ENCODE peak calls at places on chromosome 21, in four cellular contexts. Z is IMR-90, D is GM12878, G is K562. T is an unnamed sample.

GRCh38 chr21:29342394-29342957 is 43.8 kb downstream of the BACH1 start:
- DNase-seq in G (no peak), D (peak; percentile 32), Z (peak; percentile 99), T (peak; percentile 91)

GRCh38 chr21:33510826-33511225 is 19.3 kb upstream of the DNAJC28 start:
- DNase-seq in D (no peak), G (peak; percentile 60), Z (no peak), T (no peak)

GRCh38 chr21:33196956-33197374 is 32.8 kb upstream of the IFNAR2 start:
- DNase-seq in Z (peak; percentile 62), D (no peak), G (peak; percentile 78), T (peak; percentile 58)

GRCh38 chr21:36936361-36937135 is 29.9 kb downstream of the HLCS start:
- DNase-seq in Z (no peak), G (no peak), D (no peak), T (no peak)

GRCh38 chr21:15014220-15014619 is 50.6 kb downstream of the NRIP1 start:
- DNase-seq in Z (peak; percentile 41), D (no peak), G (no peak), T (no peak)

GRCh38 chr21:40850071-40850470 is 3.1 kb upstream of the DSCAM start:
- DNase-seq in Z (no peak), G (no peak), D (no peak), T (no peak)

GRCh38 chr21:37658994-37659458 is 257.2 kb downstream of the KCNJ6 start:
- DNase-seq in G (peak; percentile 43), D (no peak), Z (peak; percentile 72), T (peak; percentile 95)

GRCh38 chr21:17949395-17949794 is 130.2 kb upstream of the C21orf91 start:
- DNase-seq in Z (no peak), G (no peak), D (no peak), T (no peak)

GRCh38 chr21:42341776-42342542 is 8.8 kb downstream of the TFF2 start:
- DNase-seq in D (no peak), Z (no peak), G (no peak), T (no peak)

GRCh38 chr21:23452384-23453083 is 2154.7 kb downstream of the MRPL39 start:
- DNase-seq in Z (no peak), D (no peak), G (no peak), T (no peak)

GRCh38 chr21:20783611-20784010 is 214.6 kb upstream of the NCAM2 start:
- DNase-seq in D (no peak), G (no peak), Z (no peak), T (no peak)

DNA sequence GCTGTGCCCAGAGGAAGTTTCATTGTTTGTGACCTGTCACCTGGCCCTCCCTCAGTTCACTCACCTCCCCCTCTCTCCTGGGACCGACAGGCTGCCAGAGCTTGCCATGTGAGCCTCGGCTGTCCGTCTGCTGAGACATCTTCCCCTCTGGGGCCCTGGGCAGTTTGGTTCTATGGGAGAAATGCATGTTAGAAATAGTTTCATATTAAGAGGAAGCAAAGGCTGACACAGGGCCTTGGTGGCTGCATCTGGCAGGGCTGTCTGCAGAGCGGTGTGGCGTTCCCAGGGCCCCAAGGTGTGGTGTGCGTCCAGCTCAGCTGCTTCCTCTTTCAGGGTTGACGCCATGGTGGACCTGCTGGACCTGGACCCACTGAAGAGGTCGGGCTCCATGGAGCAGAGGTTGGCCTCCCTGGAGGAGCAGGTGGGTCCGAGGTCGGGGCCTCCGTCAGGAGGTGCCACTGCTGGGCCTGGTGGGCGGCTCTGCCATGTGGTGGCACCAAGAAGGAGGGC is 31.9 kb upstream of the LRRC3 start:
- DNase-seq in Z (no peak), G (no peak), D (no peak), T (no peak)
- TF ChIP-seq FOS in Z (no peak), G (no peak), D (no peak), T (no peak)

GRCh38 chr21:34883501-34884271 is 165.4 kb downstream of the RUNX1 start:
- DNase-seq in G (no peak), D (no peak), Z (no peak), T (peak; percentile 49)

GRCh38 chr21:34881894-34882371 is 167.2 kb downstream of the RUNX1 start:
- DNase-seq in G (no peak), D (no peak), Z (peak; percentile 92), T (peak; percentile 83)

GRCh38 chr21:34884346-34884929 is 164.7 kb downstream of the RUNX1 start:
- DNase-seq in G (no peak), D (no peak), Z (no peak), T (peak; percentile 48)

GRCh38 chr21:34881421-34881820 is 167.7 kb downstream of the RUNX1 start:
- DNase-seq in D (no peak), G (no peak), Z (peak; percentile 84), T (no peak)

GRCh38 chr21:34882719-34883131 is 166.4 kb downstream of the RUNX1 start:
- DNase-seq in D (no peak), Z (no peak), G (no peak), T (peak; percentile 52)
- H3K4me3 ChIP-seq in D (peak overlapping the region; percentile 1), Z (peak overlapping the region; percentile 99), G (peak overlapping the region; percentile 68), T (peak overlapping the region; percentile 42)

DNA sequence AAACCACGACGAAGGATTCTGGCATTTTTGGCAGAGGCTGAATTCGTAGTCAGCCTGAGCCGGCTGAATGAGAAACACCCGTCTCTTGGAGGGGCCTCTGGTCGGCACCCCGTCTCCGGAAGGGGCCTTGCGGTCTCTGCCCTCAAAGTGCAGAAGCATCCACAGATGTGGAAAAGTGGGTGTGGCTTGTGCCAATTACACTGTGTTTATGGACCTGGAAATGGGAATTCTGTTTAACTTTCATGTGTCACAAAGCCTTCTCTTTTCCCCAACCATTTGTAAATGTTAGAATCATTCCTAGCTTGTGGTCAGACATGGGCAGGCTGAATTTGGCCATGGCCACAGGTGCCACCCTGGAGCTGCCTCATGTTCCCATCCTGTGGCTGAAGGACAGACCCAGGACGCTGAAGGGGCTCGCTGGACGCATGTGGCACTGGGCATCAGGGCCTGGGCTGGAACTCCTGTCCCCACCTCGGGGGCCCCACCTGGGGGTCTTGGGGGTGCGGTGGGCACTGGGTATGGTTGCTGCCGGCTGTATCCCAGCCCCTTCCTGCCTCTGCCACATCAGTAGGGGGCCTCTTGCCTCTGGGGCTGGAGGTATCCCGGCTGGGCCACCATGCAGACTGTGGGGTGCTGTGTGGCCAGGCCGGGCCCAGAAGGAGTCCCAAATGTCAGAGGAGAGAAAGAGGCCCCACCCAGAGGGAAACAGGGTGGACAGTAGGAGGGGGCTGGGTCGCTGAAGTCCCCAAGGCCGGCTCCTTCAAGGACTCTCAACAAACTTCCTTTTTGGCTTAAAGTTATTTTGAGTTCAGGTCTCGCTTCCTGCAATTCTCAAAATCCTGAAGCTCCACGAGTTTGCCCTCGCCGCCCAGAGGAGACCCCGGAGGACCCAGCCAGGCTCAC is 78.8 kb downstream of the SIK1 start:
- DNase-seq in G (no peak), D (no peak), Z (no peak), T (no peak)
- TF ChIP-seq FOS in G (no peak), D (no peak), Z (no peak), T (no peak)

DNA sequence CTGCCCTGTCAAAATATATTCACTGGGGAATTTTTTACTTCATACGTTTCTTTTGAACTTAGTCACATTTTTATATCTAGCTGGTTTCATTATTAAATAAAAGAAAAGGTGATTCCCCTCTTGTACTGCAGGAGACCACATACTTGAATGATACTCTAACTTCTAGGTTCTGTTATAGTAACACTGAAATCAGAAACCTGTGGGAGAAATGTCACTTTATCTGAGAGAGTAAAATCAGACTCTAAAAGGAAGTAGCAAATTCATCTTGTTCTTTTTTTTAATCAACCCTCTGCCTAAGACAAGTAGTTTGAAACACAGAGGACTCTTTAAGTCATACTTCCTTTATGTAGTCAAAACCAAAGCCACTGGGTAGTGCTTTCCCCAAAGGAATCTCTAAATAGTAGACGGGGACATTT is 34.4 kb downstream of the MRPL39 start:
- DNase-seq in Z (peak; percentile 59), G (no peak), D (peak; percentile 78), T (peak; percentile 35)
- H3K4me3 ChIP-seq in Z (no peak overlapping the region), G (no peak overlapping the region), D (peak overlapping the region; percentile 14), T (no peak overlapping the region)

GRCh38 chr21:45122432-45123132 is 48.2 kb downstream of the ADARB1 start:
- DNase-seq in G (no peak), Z (no peak), D (no peak), T (no peak)
- TF ChIP-seq FOS in G (no peak), Z (no peak), D (no peak), T (no peak)

DNA sequence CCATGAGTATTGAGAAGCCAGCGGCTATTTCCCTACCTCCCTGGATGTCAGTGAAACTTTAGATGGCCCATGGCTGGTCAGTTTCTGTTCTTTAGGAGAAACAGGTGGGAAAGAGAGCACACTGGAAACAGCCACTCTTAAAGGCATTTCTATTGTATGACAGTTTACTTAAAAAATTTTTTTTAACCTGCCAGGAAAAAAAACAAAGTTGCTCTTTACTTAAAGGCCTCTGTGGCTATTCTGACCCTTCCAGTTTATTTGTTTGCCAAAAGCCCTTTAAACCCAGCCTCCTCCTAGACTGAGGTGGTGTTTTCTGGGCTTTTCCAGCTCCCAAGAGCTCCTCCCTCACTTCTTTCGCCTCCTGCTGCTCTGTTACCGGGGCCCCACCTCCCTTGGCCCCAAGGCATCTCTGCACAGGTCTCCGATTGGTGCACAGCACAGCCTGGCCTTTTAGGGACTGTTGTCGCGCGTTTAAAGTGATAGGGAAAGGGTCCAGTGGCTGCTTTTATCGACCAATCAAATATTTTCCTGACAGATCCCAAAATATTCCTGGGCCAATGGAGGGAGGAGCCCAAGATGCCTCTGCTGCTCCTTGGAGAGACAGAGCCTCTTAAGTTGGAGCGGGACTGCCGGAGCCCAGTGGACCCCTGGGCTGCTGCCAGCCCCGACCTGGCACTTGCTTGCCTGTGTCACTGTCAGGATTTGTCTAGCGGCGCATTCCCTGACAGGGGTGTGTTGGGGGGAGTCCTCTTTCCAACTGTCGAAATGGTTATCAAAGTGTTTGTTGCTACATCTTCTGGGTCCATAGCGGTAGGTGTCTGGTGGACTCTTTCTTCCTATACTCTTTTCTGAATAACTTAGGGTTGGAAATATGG is at the start of gene SH3BGR:
- DNase-seq in D (no peak), G (peak; percentile 73), Z (no peak), T (no peak)
- H3K4me3 ChIP-seq in D (no peak within 1 kb of the TSS), G (peak within 1 kb of the TSS; percentile 32), Z (no peak within 1 kb of the TSS), T (no peak within 1 kb of the TSS)

GRCh38 chr21:27277122-27277521 is 310.2 kb upstream of the ADAMTS5 start:
- DNase-seq in D (no peak), Z (peak; percentile 76), G (no peak), T (no peak)

GRCh38 chr21:27269646-27270045 is 302.8 kb upstream of the ADAMTS5 start:
- DNase-seq in G (no peak), Z (peak; percentile 97), D (no peak), T (peak; percentile 9)

GRCh38 chr21:27275294-27275927 is 308.5 kb upstream of the ADAMTS5 start:
- DNase-seq in Z (peak; percentile 88), D (no peak), G (no peak), T (no peak)
- TF ChIP-seq FOS in Z (peak; percentile 35), D (no peak), G (no peak), T (no peak)

DNA sequence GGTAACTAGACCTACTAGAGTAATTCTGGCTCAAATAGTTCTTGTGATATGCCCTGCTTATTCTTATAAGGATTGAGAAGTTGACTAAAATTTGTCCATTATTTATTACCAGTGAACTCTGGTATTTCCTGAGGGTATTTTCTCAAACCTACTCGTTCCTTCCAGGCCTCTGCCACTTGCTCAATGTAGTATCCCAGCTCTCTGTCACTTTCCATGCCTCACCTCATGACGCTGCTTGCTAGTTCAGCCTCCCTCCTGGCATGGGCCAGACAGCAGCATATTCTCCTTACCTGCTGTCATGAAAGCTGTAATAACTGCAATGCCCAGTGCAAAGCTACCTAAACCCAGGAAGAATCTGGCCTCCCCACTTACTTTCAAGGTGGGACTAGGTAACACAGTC is 602.9 kb upstream of the ADAMTS5 start:
- DNase-seq in G (no peak), D (no peak), Z (no peak), T (peak; percentile 4)
- H3K4me3 ChIP-seq in G (no peak overlapping the region), D (no peak overlapping the region), Z (no peak overlapping the region), T (no peak overlapping the region)

T was measured in endothelial cell of umbilical vein.